ENCODE peak calls at places on chromosome 11, in four cellular contexts. One of them, this sample, is unnamed.
A peak's percentile ranks its signal among the peaks of the same experiment; 100 is the strongest.

GRCh38 chr11:37449146-37449545 is 851.1 kb upstream of the RAG2 start:
- DNase-seq in AG10803: peak; percentile 19
- DNase-seq in MM.1S: peak; percentile 48
- DNase-seq in upper lobe of right lung: no peak
- DNase-seq in this sample: peak; percentile 51

GRCh38 chr11:78168539-78169477 is 19.6 kb downstream of the KCTD21 start:
- DNase-seq in upper lobe of right lung: no peak
- DNase-seq in AG10803: peak; percentile 91
- DNase-seq in MM.1S: no peak
- DNase-seq in this sample: peak; percentile 62

GRCh38 chr11:130209128-130209932 is 49.7 kb downstream of the ST14 start:
- DNase-seq in AG10803: no peak
- DNase-seq in upper lobe of right lung: peak; percentile 57
- DNase-seq in MM.1S: no peak
- DNase-seq in this sample: no peak

GRCh38 chr11:124481365-124482323 is 36.1 kb upstream of the OR8B8 start:
- DNase-seq in upper lobe of right lung: no peak
- DNase-seq in MM.1S: peak; percentile 54
- DNase-seq in AG10803: peak; percentile 20
- DNase-seq in this sample: peak; percentile 22

GRCh38 chr11:24635588-24636290 is 138.9 kb downstream of the LUZP2 start:
- DNase-seq in upper lobe of right lung: no peak
- DNase-seq in AG10803: no peak
- DNase-seq in MM.1S: no peak
- DNase-seq in this sample: no peak

GRCh38 chr11:64303109-64304031 is 2.0 kb upstream of the ESRRA start:
- DNase-seq in upper lobe of right lung: no peak
- DNase-seq in MM.1S: no peak
- DNase-seq in AG10803: no peak
- DNase-seq in this sample: no peak

GRCh38 chr11:74783241-74783871 is 34.7 kb downstream of the RNF169 start:
- DNase-seq in upper lobe of right lung: no peak
- DNase-seq in MM.1S: peak; percentile 50
- DNase-seq in AG10803: peak; percentile 70
- DNase-seq in this sample: no peak

GRCh38 chr11:74278721-74279148 is 32.7 kb downstream of the P4HA3 start:
- DNase-seq in MM.1S: no peak
- DNase-seq in upper lobe of right lung: no peak
- DNase-seq in AG10803: peak; percentile 98
- DNase-seq in this sample: peak; percentile 98

GRCh38 chr11:34427171-34427805 is 11.4 kb upstream of the CAT start:
- DNase-seq in MM.1S: no peak
- DNase-seq in upper lobe of right lung: no peak
- DNase-seq in AG10803: peak; percentile 96
- DNase-seq in this sample: peak; percentile 61

GRCh38 chr11:45926536-45927331 is 4.3 kb downstream of the LARGE2 start:
- DNase-seq in AG10803: no peak
- DNase-seq in upper lobe of right lung: peak; percentile 61
- DNase-seq in MM.1S: no peak
- DNase-seq in this sample: no peak

GRCh38 chr11:8870461-8871282 is 40.3 kb upstream of the AKIP1 start:
- DNase-seq in upper lobe of right lung: peak; percentile 87
- DNase-seq in MM.1S: peak; percentile 56
- DNase-seq in AG10803: peak; percentile 74
- DNase-seq in this sample: no peak

GRCh38 chr11:112606656-112607055 is 346.0 kb upstream of the PLET1 start:
- DNase-seq in upper lobe of right lung: no peak
- DNase-seq in AG10803: peak; percentile 17
- DNase-seq in MM.1S: no peak
- DNase-seq in this sample: no peak

GRCh38 chr11:109747839-109748238 is 325.8 kb downstream of the C11orf87 start:
- DNase-seq in MM.1S: peak; percentile 33
- DNase-seq in upper lobe of right lung: no peak
- DNase-seq in AG10803: no peak
- DNase-seq in this sample: no peak

GRCh38 chr11:117221775-117222517 is 9.9 kb downstream of the PCSK7 start:
- DNase-seq in upper lobe of right lung: no peak
- DNase-seq in AG10803: peak; percentile 29
- DNase-seq in MM.1S: no peak
- DNase-seq in this sample: no peak

GRCh38 chr11:26865703-26866102 is 128.2 kb upstream of the FIBIN start:
- DNase-seq in MM.1S: no peak
- DNase-seq in upper lobe of right lung: no peak
- DNase-seq in AG10803: peak; percentile 67
- DNase-seq in this sample: no peak

GRCh38 chr11:86869966-86870570 is 69.7 kb downstream of the PRSS23 start:
- DNase-seq in AG10803: peak; percentile 59
- DNase-seq in upper lobe of right lung: no peak
- DNase-seq in MM.1S: peak; percentile 65
- DNase-seq in this sample: peak; percentile 43

GRCh38 chr11:62449451-62449851 is 30.6 kb downstream of the SCGB1A1 start:
- DNase-seq in upper lobe of right lung: no peak
- DNase-seq in MM.1S: peak; percentile 26
- DNase-seq in AG10803: no peak
- DNase-seq in this sample: no peak

GRCh38 chr11:68667511-68668253 is 16.7 kb upstream of the GAL start:
- DNase-seq in AG10803: no peak
- DNase-seq in MM.1S: no peak
- DNase-seq in upper lobe of right lung: peak; percentile 34
- DNase-seq in this sample: no peak

DNA sequence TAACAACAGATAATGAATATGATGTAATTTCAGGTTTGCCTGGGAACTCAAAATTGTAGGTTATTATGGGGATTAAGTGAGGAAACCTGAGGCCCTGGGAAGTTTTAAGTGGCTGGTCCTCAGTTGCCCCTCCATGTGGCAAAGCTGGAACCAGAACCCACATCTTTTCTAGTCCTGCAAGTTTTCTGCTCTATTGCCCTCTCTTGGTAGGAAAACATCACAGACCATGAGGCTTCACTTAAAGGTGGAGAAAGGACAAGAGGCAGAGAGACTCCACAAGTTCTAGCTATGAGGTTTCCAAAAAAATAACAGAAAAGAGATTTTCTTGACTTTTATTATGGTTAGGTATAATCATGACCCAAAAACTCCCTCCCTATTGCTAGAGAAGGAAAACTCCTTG is 115.5 kb upstream of the DDI1 start:
- DNase-seq in AG10803: no peak
- DNase-seq in MM.1S: no peak
- DNase-seq in upper lobe of right lung: no peak
- DNase-seq in this sample: no peak
- TF ChIP-seq CTCF in AG10803: no peak
- TF ChIP-seq CTCF in MM.1S: peak; percentile 15
- TF ChIP-seq CTCF in upper lobe of right lung: no peak
- TF ChIP-seq CTCF in this sample: no peak

GRCh38 chr11:58940028-58940427 is 740 bp downstream of the GLYATL1 start:
- DNase-seq in MM.1S: no peak
- DNase-seq in AG10803: no peak
- DNase-seq in upper lobe of right lung: no peak
- DNase-seq in this sample: no peak
- H3K4me3 ChIP-seq in MM.1S: no peak overlapping the region
- H3K4me3 ChIP-seq in AG10803: no peak overlapping the region
- H3K4me3 ChIP-seq in upper lobe of right lung: no peak overlapping the region
- H3K4me3 ChIP-seq in this sample: no peak overlapping the region

GRCh38 chr11:60348116-60348515 is 21.1 kb downstream of the MS4A6E start:
- DNase-seq in upper lobe of right lung: no peak
- DNase-seq in MM.1S: no peak
- DNase-seq in AG10803: no peak
- DNase-seq in this sample: no peak
- TF ChIP-seq CTCF in upper lobe of right lung: no peak
- TF ChIP-seq CTCF in MM.1S: no peak
- TF ChIP-seq CTCF in AG10803: no peak
- TF ChIP-seq CTCF in this sample: no peak

GRCh38 chr11:76835030-76835429 is 25.7 kb upstream of the ACER3 start:
- DNase-seq in upper lobe of right lung: no peak
- DNase-seq in MM.1S: no peak
- DNase-seq in AG10803: no peak
- DNase-seq in this sample: no peak

GRCh38 chr11:76835928-76836612 is 24.6 kb upstream of the ACER3 start:
- DNase-seq in AG10803: peak; percentile 95
- DNase-seq in MM.1S: no peak
- DNase-seq in upper lobe of right lung: no peak
- DNase-seq in this sample: peak; percentile 87

GRCh38 chr11:76838422-76839068 is 22.2 kb upstream of the ACER3 start:
- DNase-seq in AG10803: no peak
- DNase-seq in MM.1S: no peak
- DNase-seq in upper lobe of right lung: no peak
- DNase-seq in this sample: no peak

GRCh38 chr11:76837696-76838421 is 22.9 kb upstream of the ACER3 start:
- DNase-seq in upper lobe of right lung: no peak
- DNase-seq in AG10803: no peak
- DNase-seq in MM.1S: no peak
- DNase-seq in this sample: no peak

GRCh38 chr11:76836613-76837291 is 24.0 kb upstream of the ACER3 start:
- DNase-seq in MM.1S: no peak
- DNase-seq in upper lobe of right lung: no peak
- DNase-seq in AG10803: no peak
- DNase-seq in this sample: no peak
- H3K4me3 ChIP-seq in MM.1S: no peak overlapping the region
- H3K4me3 ChIP-seq in upper lobe of right lung: no peak overlapping the region
- H3K4me3 ChIP-seq in AG10803: no peak overlapping the region
- H3K4me3 ChIP-seq in this sample: no peak overlapping the region

GRCh38 chr11:128022007-128022368 is 565.4 kb downstream of the ETS1 start:
- DNase-seq in AG10803: peak; percentile 50
- DNase-seq in MM.1S: no peak
- DNase-seq in upper lobe of right lung: no peak
- DNase-seq in this sample: no peak

GRCh38 chr11:128022761-128023160 is 564.6 kb downstream of the ETS1 start:
- DNase-seq in upper lobe of right lung: no peak
- DNase-seq in AG10803: no peak
- DNase-seq in MM.1S: no peak
- DNase-seq in this sample: no peak

GRCh38 chr11:128018692-128019091 is 568.7 kb downstream of the ETS1 start:
- DNase-seq in AG10803: no peak
- DNase-seq in upper lobe of right lung: no peak
- DNase-seq in MM.1S: no peak
- DNase-seq in this sample: no peak

GRCh38 chr11:128026596-128026995 is 560.8 kb downstream of the ETS1 start:
- DNase-seq in upper lobe of right lung: no peak
- DNase-seq in AG10803: peak; percentile 97
- DNase-seq in MM.1S: no peak
- DNase-seq in this sample: peak; percentile 37

GRCh38 chr11:128021304-128022006 is 565.9 kb downstream of the ETS1 start:
- DNase-seq in upper lobe of right lung: no peak
- DNase-seq in AG10803: peak; percentile 45
- DNase-seq in MM.1S: no peak
- DNase-seq in this sample: no peak
- TF ChIP-seq CTCF in upper lobe of right lung: no peak
- TF ChIP-seq CTCF in AG10803: peak; percentile 68
- TF ChIP-seq CTCF in MM.1S: peak; percentile 10
- TF ChIP-seq CTCF in this sample: peak; percentile 40

GRCh38 chr11:67438121-67438902 is 830 bp upstream of the PTPRCAP start:
- DNase-seq in AG10803: no peak
- DNase-seq in upper lobe of right lung: no peak
- DNase-seq in MM.1S: no peak
- DNase-seq in this sample: no peak

GRCh38 chr11:67435031-67435726 is 2.3 kb downstream of the PTPRCAP start:
- DNase-seq in AG10803: no peak
- DNase-seq in upper lobe of right lung: no peak
- DNase-seq in MM.1S: no peak
- DNase-seq in this sample: no peak

GRCh38 chr11:67435727-67436458 is 1.6 kb downstream of the PTPRCAP start:
- DNase-seq in upper lobe of right lung: no peak
- DNase-seq in AG10803: no peak
- DNase-seq in MM.1S: no peak
- DNase-seq in this sample: no peak

GRCh38 chr11:67437082-67437821 is at the start of gene PTPRCAP:
- DNase-seq in upper lobe of right lung: no peak
- DNase-seq in MM.1S: no peak
- DNase-seq in AG10803: no peak
- DNase-seq in this sample: no peak

DNA sequence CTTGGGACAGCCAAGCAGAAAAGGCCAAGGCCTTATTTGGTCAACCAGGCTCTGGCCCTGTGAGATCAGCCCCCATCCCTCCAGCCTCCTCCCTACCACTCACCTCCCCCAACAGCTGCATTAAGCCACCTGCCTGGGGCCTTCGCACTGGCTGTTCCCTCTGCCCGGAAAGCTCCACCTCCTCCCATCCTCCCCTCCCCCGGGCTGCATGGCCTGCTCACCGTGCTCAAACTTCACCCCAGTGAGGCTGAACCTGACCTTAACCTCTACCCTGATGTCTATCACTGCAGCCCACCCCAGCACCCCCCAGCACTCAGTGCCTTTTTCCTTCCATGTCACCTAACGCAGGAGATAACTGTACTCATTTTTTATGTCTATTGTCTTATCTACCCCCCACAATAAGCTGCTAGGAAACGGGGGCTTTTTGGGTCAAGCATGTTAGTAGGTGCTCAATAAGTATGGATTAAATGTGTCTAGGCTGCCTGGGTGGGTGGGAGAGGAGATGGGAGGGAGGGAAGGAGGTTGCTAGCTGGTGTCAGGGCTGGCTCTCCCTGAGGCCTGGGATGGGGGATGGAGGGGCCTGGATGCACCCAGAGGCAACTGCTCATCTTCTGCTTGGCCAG is 912 bp downstream of the PTPRCAP start:
- DNase-seq in MM.1S: no peak
- DNase-seq in upper lobe of right lung: no peak
- DNase-seq in AG10803: no peak
- DNase-seq in this sample: no peak
- H3K4me3 ChIP-seq in MM.1S: no peak overlapping the region
- H3K4me3 ChIP-seq in upper lobe of right lung: peak overlapping the region; percentile 40
- H3K4me3 ChIP-seq in AG10803: no peak overlapping the region
- H3K4me3 ChIP-seq in this sample: no peak overlapping the region

GRCh38 chr11:33089776-33090175 is 50.4 kb downstream of the TCP11L1 start:
- DNase-seq in MM.1S: no peak
- DNase-seq in upper lobe of right lung: no peak
- DNase-seq in AG10803: peak; percentile 3
- DNase-seq in this sample: peak; percentile 11
- TF ChIP-seq CTCF in MM.1S: no peak
- TF ChIP-seq CTCF in upper lobe of right lung: no peak
- TF ChIP-seq CTCF in AG10803: no peak
- TF ChIP-seq CTCF in this sample: peak; percentile 32